ENCODE peak calls at places on chromosomes 5 and 9, in five cellular contexts. X, W, A, Z and K are unnamed samples.

GRCh38 chr5:41508696-41509398 is 1.6 kb downstream of the PLCXD3 start:
- DNase-seq in X (peak), W (no peak), Z (no peak), A (no peak), K (peak)

GRCh38 chr5:176133877-176134276 is 104.3 kb upstream of the SIMC1 start:
- DNase-seq in Z (no peak), W (no peak), A (no peak), X (no peak), K (no peak)

GRCh38 chr9:82606761-82607382 is 456.1 kb downstream of the RASEF start:
- DNase-seq in A (peak), W (no peak), X (peak), Z (peak), K (peak)

GRCh38 chr9:126700903-126701819 is 87.4 kb downstream of the LMX1B start:
- DNase-seq in W (peak), A (no peak), Z (no peak), X (no peak), K (no peak)

GRCh38 chr5:148791334-148791667 is 35.1 kb upstream of the ADRB2 start:
- DNase-seq in W (no peak), Z (no peak), A (no peak), X (no peak), K (no peak)

GRCh38 chr9:35645736-35646582 is 4.8 kb downstream of the SIT1 start:
- DNase-seq in X (no peak), A (peak), W (peak), Z (no peak), K (peak)

GRCh38 chr5:6708814-6709213 is 4.4 kb upstream of the TENT4A start:
- DNase-seq in X (no peak), Z (no peak), W (peak), A (no peak), K (peak)

GRCh38 chr5:67193479-67193878 is 3.1 kb downstream of the CD180 start:
- DNase-seq in X (no peak), W (no peak), A (no peak), Z (no peak), K (no peak)

GRCh38 chr9:36873247-36873875 is 160.7 kb downstream of the PAX5 start:
- DNase-seq in A (peak), Z (peak), W (peak), X (peak), K (peak)

GRCh38 chr9:124448019-124448418 is 2.2 kb upstream of the ADGRD2 start:
- DNase-seq in A (no peak), Z (peak), W (peak), X (no peak), K (no peak)

GRCh38 chr5:142314129-142314528 is 10.7 kb downstream of the SPRY4 start:
- DNase-seq in Z (no peak), W (no peak), A (no peak), X (no peak), K (no peak)

GRCh38 chr9:95511232-95511951 is 5.4 kb downstream of the PTCH1 start:
- DNase-seq in W (no peak), Z (peak), A (peak), X (peak), K (peak)

GRCh38 chr5:170623576-170624181 is 119.9 kb downstream of the KCNIP1 start:
- DNase-seq in Z (peak), W (peak), X (no peak), A (peak), K (peak)

GRCh38 chr5:65742565-65743231 is 20.7 kb downstream of the NLN start:
- DNase-seq in A (peak), W (no peak), Z (peak), X (no peak), K (peak)

GRCh38 chr9:22170990-22171663 is 162.0 kb upstream of the CDKN2B start:
- DNase-seq in Z (no peak), X (no peak), W (no peak), A (peak), K (no peak)

GRCh38 chr5:40436535-40437237 is 243.0 kb upstream of the PTGER4 start:
- DNase-seq in A (no peak), W (no peak), X (no peak), Z (no peak), K (no peak)

GRCh38 chr5:72187388-72188070 is 80.3 kb downstream of the MAP1B start:
- DNase-seq in X (no peak), Z (no peak), A (no peak), W (no peak), K (no peak)

GRCh38 chr5:158938181-158938580 is 161.5 kb downstream of the EBF1 start:
- DNase-seq in Z (no peak), W (no peak), X (no peak), A (no peak), K (no peak)

GRCh38 chr5:18314192-18314778 is 680.0 kb downstream of the TAF11L14 start:
- DNase-seq in W (no peak), X (no peak), Z (peak), A (peak), K (peak)

GRCh38 chr9:114604974-114605373 is 6.1 kb upstream of the TMEM268 start:
- DNase-seq in W (no peak), X (no peak), Z (no peak), A (no peak), K (no peak)

GRCh38 chr9:114606068-114606467 is 5.0 kb upstream of the TMEM268 start:
- DNase-seq in Z (no peak), A (peak), X (peak), W (no peak), K (no peak)

GRCh38 chr9:114608525-114608796 is 2.6 kb upstream of the TMEM268 start:
- DNase-seq in W (no peak), Z (no peak), X (no peak), A (no peak), K (no peak)

GRCh38 chr9:114607671-114608524 is 3.2 kb upstream of the TMEM268 start:
- DNase-seq in Z (no peak), X (no peak), A (no peak), W (no peak), K (no peak)

GRCh38 chr9:114606597-114607207 is 4.4 kb upstream of the TMEM268 start:
- DNase-seq in X (peak), W (no peak), A (no peak), Z (peak), K (peak)
- H3K27ac ChIP-seq in X (no peak), W (no peak), A (no peak), Z (no peak), K (no peak)

GRCh38 chr9:4663956-4664355 is 1.9 kb downstream of the PLPP6 start:
- DNase-seq in W (no peak), A (no peak), Z (no peak), X (no peak), K (no peak)
- H3K27ac ChIP-seq in W (no peak), A (no peak), Z (no peak), X (no peak), K (no peak)

GRCh38 chr9:136747161-136748060 is 914 bp downstream of the LCN6 start:
- DNase-seq in A (no peak), X (no peak), Z (no peak), W (no peak), K (no peak)

GRCh38 chr9:136748201-136748600 is at the start of gene LCN6:
- DNase-seq in W (no peak), Z (no peak), X (no peak), A (no peak), K (no peak)

GRCh38 chr9:136750526-136750925 is 2.2 kb upstream of the LCN6 start:
- DNase-seq in Z (no peak), W (no peak), A (no peak), X (no peak), K (no peak)

GRCh38 chr9:136746621-136747020 is 1.7 kb downstream of the LCN6 start:
- DNase-seq in A (no peak), Z (no peak), W (no peak), X (no peak), K (no peak)

GRCh38 chr9:136748656-136749551 is 579 bp upstream of the LCN6 start:
- DNase-seq in A (no peak), W (peak), X (no peak), Z (peak), K (no peak)
- H3K27ac ChIP-seq in A (no peak), W (peak), X (no peak), Z (no peak), K (no peak)

DNA sequence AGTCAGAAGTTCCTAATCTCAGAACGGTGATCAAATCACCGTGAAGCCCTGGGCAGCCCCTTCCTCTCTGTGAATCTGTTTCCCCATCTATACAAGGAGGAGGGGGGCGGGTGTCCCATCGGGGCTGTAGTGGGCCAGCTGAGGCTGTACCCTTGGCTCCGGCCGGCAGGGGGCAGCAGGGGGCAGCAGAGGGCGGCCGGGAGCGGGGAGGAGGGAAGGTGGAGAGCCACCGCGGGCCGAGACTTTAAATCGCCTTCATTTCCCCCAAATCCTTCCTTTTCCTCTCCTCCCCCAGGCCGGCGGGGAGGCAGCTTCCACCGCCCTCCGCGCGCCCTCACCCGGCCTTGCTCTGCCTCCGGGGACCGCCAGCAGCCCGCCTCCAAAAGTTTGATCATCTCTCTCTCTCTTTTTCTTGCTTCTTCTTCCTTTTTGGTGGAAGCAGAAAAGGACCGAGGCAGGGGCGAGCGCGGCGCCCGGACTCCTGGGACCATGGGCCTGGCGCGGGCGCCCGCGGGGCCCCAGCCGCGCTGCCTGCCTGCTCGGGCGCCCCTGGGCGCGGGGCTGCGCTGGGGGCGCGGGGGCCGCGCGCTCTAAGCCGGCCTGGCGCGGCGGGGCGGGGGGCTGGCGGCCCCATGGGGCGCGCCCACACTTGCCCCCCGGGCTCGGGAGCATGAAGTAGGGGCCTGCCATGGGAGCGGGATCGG is at the start of gene COL27A1:
- DNase-seq in W (peak), A (peak), X (peak), Z (peak), K (peak)
- H3K27ac ChIP-seq in W (no peak), A (peak), X (peak), Z (no peak), K (peak)

GRCh38 chr5:56569576-56569975 is 245.8 kb upstream of the MAP3K1 start:
- DNase-seq in Z (no peak), X (no peak), A (no peak), W (no peak), K (no peak)
- H3K27ac ChIP-seq in Z (no peak), X (no peak), A (no peak), W (no peak), K (no peak)

DNA sequence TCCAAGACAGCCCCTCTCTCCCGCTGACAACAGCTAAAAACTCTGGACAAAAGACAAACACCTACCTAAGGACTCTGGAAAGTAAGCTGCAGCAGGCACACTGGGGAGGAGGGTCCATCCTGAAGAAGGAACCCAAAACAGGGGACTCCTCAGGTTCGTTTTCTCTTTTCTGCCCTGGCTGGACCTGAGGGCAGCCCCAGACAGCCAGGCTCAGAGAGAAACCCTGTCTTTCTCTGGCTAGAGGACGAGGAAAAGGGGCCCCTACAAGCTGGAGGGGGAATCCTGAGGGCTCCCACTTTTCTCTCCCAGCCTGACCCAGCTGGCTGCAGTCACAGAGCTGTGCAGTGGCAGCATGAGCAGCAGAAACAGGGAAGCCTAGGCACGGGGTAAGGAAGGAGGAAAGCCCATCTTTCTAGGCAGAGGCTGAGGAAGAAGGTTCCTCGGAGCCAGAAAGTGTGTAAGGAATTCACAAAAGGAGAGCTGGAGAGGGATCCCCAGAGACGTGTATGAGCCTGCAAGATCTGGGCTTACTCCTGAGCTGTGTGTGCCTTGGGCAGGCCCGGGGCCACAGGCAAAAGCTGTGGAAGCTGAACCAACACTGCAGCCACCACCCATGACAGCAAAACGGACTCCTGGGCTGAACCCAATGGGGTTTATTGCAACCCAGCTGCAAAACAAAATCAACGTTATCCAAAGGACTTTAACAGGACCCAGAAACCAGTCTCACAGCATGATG is 16.3 kb downstream of the CAMSAP1 start:
- DNase-seq in A (no peak), X (no peak), Z (no peak), W (no peak), K (no peak)
- H3K27ac ChIP-seq in A (no peak), X (no peak), Z (no peak), W (no peak), K (peak)

DNA sequence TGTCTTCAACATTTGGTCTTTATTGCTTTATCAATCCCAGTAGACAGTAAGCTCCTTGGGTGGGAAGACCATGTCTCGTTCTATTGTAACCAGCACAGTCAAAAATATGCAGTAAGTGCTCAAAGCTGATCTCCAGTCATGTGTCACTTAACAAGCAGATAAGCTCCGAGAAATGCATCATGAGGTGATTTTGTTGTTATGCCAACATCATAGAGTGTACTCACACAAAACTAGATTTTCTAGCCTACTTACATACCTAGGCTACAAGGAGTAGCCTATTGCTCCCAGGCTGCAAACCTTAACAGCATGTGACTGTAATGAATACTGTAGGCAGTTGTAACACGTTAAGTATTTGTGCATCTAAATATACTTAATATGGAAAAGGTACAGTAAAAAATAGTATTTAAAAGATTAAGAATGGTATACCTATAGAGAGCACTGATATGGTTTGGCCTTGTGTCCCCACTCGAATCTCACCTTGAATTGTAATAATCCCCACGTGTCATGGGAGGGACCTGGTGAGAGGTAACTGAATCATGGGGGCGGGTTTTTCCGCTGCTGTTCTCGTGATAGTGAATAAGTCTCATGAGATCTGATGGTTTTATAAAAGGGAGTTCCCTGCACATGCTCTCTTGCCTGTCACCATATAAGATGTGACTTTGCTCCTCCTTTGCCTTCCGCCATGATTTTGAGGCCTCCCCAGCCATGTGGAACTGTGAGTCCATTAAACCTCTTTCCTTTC is 39.8 kb upstream of the PCSK5 start:
- DNase-seq in X (no peak), W (no peak), Z (no peak), A (no peak), K (no peak)
- H3K27ac ChIP-seq in X (no peak), W (no peak), Z (no peak), A (no peak), K (no peak)